ENCODE peak calls at places on chromosome 17, in nine cellular contexts. D, M, L, B, I, S, V, F and J are unnamed samples.

GRCh38 chr17:61400058-61400785 is 579 bp downstream of the TBX2 start:
- DNase-seq in D (no peak), M (peak), L (no peak), B (no peak), I (peak), S (no peak), V (no peak), F (no peak), J (no peak)

GRCh38 chr17:71427801-71428200 is 693.0 kb upstream of the SOX9 start:
- DNase-seq in D (no peak), M (no peak), L (no peak), B (no peak), I (no peak), S (no peak), V (no peak), F (no peak), J (no peak)

GRCh38 chr17:2302740-2303277 is 776 bp downstream of the SMG6 start:
- DNase-seq in D (no peak), M (no peak), L (no peak), B (no peak), I (peak), S (no peak), V (no peak), F (no peak), J (no peak)

GRCh38 chr17:44213403-44214229 is 5.9 kb downstream of the UBTF start:
- DNase-seq in D (no peak), M (no peak), L (no peak), B (no peak), I (no peak), S (no peak), V (no peak), F (no peak), J (no peak)

GRCh38 chr17:2982854-2983636 is 80.4 kb downstream of the OR1D5 start:
- DNase-seq in D (peak), M (peak), L (peak), B (peak), I (peak), S (peak), V (peak), F (no peak), J (peak)

GRCh38 chr17:38656959-38657823 is 17.6 kb downstream of the EPOP start:
- DNase-seq in D (no peak), M (no peak), L (no peak), B (no peak), I (no peak), S (peak), V (no peak), F (no peak), J (no peak)

GRCh38 chr17:36851230-36851629 is 86.0 kb upstream of the LHX1 start:
- DNase-seq in D (no peak), M (peak), L (no peak), B (no peak), I (peak), S (no peak), V (no peak), F (no peak), J (no peak)

GRCh38 chr17:9948967-9949366 is 43.9 kb upstream of the RCVRN start:
- DNase-seq in D (no peak), M (no peak), L (no peak), B (no peak), I (no peak), S (no peak), V (no peak), F (no peak), J (no peak)

GRCh38 chr17:8318536-8318935 is 8.5 kb downstream of the ARHGEF15 start:
- DNase-seq in D (no peak), M (no peak), L (no peak), B (no peak), I (no peak), S (no peak), V (no peak), F (no peak), J (no peak)

GRCh38 chr17:8312726-8313600 is 2.9 kb downstream of the ARHGEF15 start:
- DNase-seq in D (no peak), M (no peak), L (no peak), B (no peak), I (no peak), S (no peak), V (no peak), F (no peak), J (no peak)

GRCh38 chr17:8318010-8318409 is 8.0 kb downstream of the ARHGEF15 start:
- DNase-seq in D (no peak), M (no peak), L (no peak), B (no peak), I (no peak), S (no peak), V (no peak), F (no peak), J (no peak)

GRCh38 chr17:8314797-8315739 is 5.0 kb downstream of the ARHGEF15 start:
- DNase-seq in D (no peak), M (no peak), L (no peak), B (no peak), I (no peak), S (peak), V (no peak), F (peak), J (no peak)

GRCh38 chr17:8315740-8316217 is 5.7 kb downstream of the ARHGEF15 start:
- DNase-seq in D (no peak), M (no peak), L (no peak), B (no peak), I (no peak), S (no peak), V (no peak), F (no peak), J (no peak)
- H3K4me3 ChIP-seq in D (no peak), M (no peak), L (peak), B (no peak), I (no peak), S (no peak), V (no peak), F (no peak), J (no peak)

DNA sequence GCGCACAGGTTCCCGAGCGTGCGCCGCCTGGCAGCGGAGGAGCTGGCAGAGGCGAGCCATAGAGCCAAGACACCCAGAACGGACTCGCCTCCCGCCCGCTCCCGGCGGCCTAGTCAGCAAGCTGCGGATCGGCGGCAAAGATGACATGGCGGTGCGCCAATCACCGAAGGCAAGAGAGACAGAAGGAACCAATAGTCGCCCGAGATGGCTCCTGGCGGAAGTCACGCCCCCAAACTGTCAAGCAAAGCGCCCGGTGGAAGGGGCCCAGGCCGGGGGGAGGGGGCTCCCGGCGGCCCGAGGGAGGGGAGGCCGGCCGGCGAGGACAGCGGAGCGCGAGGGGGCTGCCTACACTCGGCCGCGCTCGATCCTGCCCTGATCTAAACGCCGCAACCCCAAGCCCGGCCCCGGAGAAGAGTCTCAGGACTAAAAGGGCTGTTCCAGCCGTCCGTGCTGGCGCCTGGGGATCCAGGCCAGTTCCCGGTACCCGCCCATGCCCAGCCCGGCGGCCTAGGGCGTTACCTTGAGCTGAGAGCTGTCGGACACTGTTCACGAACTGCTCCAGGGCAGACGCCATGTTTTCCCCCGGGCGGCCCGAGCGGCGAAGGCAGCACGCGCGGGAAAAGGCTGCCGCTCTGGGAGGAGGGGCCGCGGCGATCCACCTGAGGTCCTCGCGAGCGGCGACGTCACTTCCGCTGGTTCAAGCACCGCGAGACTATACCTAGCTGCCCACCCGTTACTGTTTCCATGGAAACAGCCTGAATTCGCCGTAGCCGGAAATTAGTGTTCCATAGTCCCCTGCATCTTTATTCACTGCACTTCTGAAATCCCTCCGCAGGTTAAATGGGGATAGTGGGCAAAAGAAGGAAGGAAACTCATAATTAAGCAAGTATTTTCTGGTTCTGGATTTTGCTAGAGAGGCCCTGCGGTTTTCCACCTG is at the start of gene COPS3:
- DNase-seq in D (peak), M (peak), L (peak), B (peak), I (peak), S (peak), V (peak), F (peak), J (peak)
- TF ChIP-seq POLR2A in D (peak), M (peak), L (peak), B (peak), I (peak), S (peak), V (peak), F (no peak), J (no peak)

GRCh38 chr17:73782231-73782630 is 138.0 kb upstream of the SDK2 start:
- DNase-seq in D (no peak), M (no peak), L (no peak), B (no peak), I (no peak), S (no peak), V (no peak), F (no peak), J (no peak)

GRCh38 chr17:73772107-73772705 is 128.0 kb upstream of the SDK2 start:
- DNase-seq in D (no peak), M (no peak), L (no peak), B (no peak), I (no peak), S (no peak), V (no peak), F (no peak), J (no peak)

GRCh38 chr17:73782641-73783381 is 138.6 kb upstream of the SDK2 start:
- DNase-seq in D (no peak), M (no peak), L (no peak), B (no peak), I (no peak), S (no peak), V (no peak), F (no peak), J (no peak)

GRCh38 chr17:73773702-73774101 is 129.5 kb upstream of the SDK2 start:
- DNase-seq in D (no peak), M (no peak), L (no peak), B (no peak), I (no peak), S (no peak), V (no peak), F (no peak), J (no peak)

GRCh38 chr17:73776978-73777567 is 132.8 kb upstream of the SDK2 start:
- DNase-seq in D (no peak), M (no peak), L (no peak), B (no peak), I (no peak), S (no peak), V (no peak), F (no peak), J (no peak)
- TF ChIP-seq CTCF in D (no peak), M (no peak), L (no peak), B (no peak), I (no peak), S (no peak), V (no peak), F (no peak), J (no peak)

DNA sequence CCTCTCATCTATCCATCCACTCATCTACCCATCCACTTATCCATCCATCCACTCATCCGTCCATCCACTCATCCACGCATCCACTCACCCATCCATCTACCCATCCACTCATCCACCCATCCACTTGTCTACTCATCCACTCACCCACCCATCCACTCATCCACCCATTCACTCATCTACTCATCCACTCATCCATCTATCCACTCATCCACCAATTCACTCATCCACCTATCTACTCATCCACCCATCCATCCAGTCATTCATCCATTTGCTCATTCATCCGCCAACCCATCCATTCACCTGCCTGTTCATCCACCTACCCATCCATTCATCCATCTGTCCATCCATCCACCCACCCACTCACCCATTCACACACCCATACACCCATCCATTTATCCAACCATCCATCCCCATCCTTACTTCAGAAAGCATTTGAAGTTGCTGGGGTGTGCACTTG is 329.6 kb downstream of the SEC14L1 start:
- DNase-seq in D (no peak), M (no peak), L (no peak), B (no peak), I (no peak), S (no peak), V (no peak), F (no peak), J (no peak)
- H3K4me3 ChIP-seq in D (no peak), M (no peak), L (no peak), B (no peak), I (no peak), S (no peak), V (no peak), F (no peak), J (no peak)

GRCh38 chr17:75289122-75289831 is at the start of gene SLC25A19:
- DNase-seq in D (peak), M (peak), L (peak), B (peak), I (peak), S (peak), V (peak), F (peak), J (peak)
- TF ChIP-seq POLR2A in D (peak), M (peak), L (peak), B (peak), I (peak), S (peak), V (peak), F (peak), J (no peak)

GRCh38 chr17:13939222-13939621 is 130.1 kb upstream of the COX10 start:
- DNase-seq in D (no peak), M (no peak), L (no peak), B (no peak), I (no peak), S (no peak), V (no peak), F (no peak), J (no peak)
- TF ChIP-seq CTCF in D (no peak), M (no peak), L (no peak), B (no peak), I (no peak), S (no peak), V (no peak), F (no peak), J (no peak)

DNA sequence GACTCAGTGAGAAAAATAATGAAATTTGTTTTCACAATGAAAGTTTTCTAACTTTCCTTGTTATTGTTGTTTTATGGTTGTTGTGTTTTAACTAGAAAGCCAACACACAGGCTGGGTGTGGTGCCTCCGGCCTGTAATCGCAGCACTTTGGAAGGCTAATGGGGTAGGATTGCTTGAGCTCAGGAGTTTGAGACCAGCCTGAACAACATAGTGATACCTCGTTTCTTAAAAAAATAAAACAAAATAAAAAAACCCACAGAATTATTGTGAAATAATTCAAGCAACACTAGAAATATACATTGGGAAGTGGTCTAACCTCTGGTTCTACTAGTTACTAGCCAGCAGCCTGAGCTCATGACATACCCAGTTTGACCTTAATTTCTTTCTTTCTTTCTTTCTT is 630 bp downstream of the MILR1 start:
- DNase-seq in D (no peak), M (no peak), L (no peak), B (no peak), I (no peak), S (no peak), V (no peak), F (no peak), J (no peak)
- H3K4me3 ChIP-seq in D (no peak), M (no peak), L (peak), B (no peak), I (no peak), S (no peak), V (no peak), F (no peak), J (no peak)

GRCh38 chr17:7380855-7381683 is at the start of gene TNK1:
- DNase-seq in D (peak), M (no peak), L (peak), B (peak), I (no peak), S (peak), V (no peak), F (peak), J (peak)
- TF ChIP-seq POLR2A in D (peak), M (peak), L (peak), B (peak), I (no peak), S (peak), V (peak), F (no peak), J (no peak)

GRCh38 chr17:80870401-80870800 is 121.2 kb upstream of the CHMP6 start:
- DNase-seq in D (no peak), M (no peak), L (no peak), B (no peak), I (no peak), S (no peak), V (no peak), F (no peak), J (no peak)
- TF ChIP-seq CTCF in D (no peak), M (no peak), L (no peak), B (no peak), I (no peak), S (no peak), V (no peak), F (no peak), J (no peak)

GRCh38 chr17:78380370-78380769 is 1.9 kb downstream of the PGS1 start:
- DNase-seq in D (no peak), M (no peak), L (no peak), B (no peak), I (no peak), S (no peak), V (no peak), F (no peak), J (no peak)
- H3K4me3 ChIP-seq in D (no peak), M (no peak), L (no peak), B (no peak), I (no peak), S (no peak), V (no peak), F (no peak), J (no peak)